ENCODE peak calls at places on chromosomes 16 and 17, in nine cellular contexts. One of them, this sample, is unnamed.

GRCh38 chr16:5500526-5500925 is 402.9 kb upstream of the EEF2KMT start:
- DNase-seq in mesendoderm: no peak
- DNase-seq in effector memory CD8-positive, alpha-beta T cell: no peak
- DNase-seq in sigmoid colon: no peak
- DNase-seq in KG1: no peak
- DNase-seq in ACHN: no peak
- DNase-seq in NCI-H1417: no peak
- DNase-seq in brain microvascular endothelial cell: no peak
- DNase-seq in uterus: no peak
- DNase-seq in this sample: no peak

GRCh38 chr16:89922884-89923639 is at the start of gene TUBB3:
- DNase-seq in mesendoderm: peak; percentile 87
- DNase-seq in effector memory CD8-positive, alpha-beta T cell: no peak
- DNase-seq in sigmoid colon: no peak
- DNase-seq in KG1: no peak
- DNase-seq in ACHN: peak; percentile 91
- DNase-seq in NCI-H1417: peak; percentile 84
- DNase-seq in brain microvascular endothelial cell: peak; percentile 72
- DNase-seq in uterus: peak; percentile 56
- DNase-seq in this sample: no peak

GRCh38 chr16:19753815-19754643 is 36.0 kb downstream of the IQCK start:
- DNase-seq in mesendoderm: peak; percentile 24
- DNase-seq in effector memory CD8-positive, alpha-beta T cell: no peak
- DNase-seq in sigmoid colon: no peak
- DNase-seq in KG1: no peak
- DNase-seq in ACHN: no peak
- DNase-seq in NCI-H1417: no peak
- DNase-seq in brain microvascular endothelial cell: peak; percentile 49
- DNase-seq in uterus: no peak
- DNase-seq in this sample: no peak

GRCh38 chr16:53915452-53916160 is 211.7 kb downstream of the FTO start:
- DNase-seq in mesendoderm: no peak
- DNase-seq in effector memory CD8-positive, alpha-beta T cell: no peak
- DNase-seq in sigmoid colon: no peak
- DNase-seq in KG1: no peak
- DNase-seq in ACHN: no peak
- DNase-seq in NCI-H1417: no peak
- DNase-seq in brain microvascular endothelial cell: no peak
- DNase-seq in uterus: no peak
- DNase-seq in this sample: no peak

GRCh38 chr17:38357488-38358123 is 6.0 kb downstream of the SOCS7 start:
- DNase-seq in mesendoderm: no peak
- DNase-seq in effector memory CD8-positive, alpha-beta T cell: no peak
- DNase-seq in sigmoid colon: peak; percentile 71
- DNase-seq in KG1: no peak
- DNase-seq in ACHN: no peak
- DNase-seq in NCI-H1417: no peak
- DNase-seq in brain microvascular endothelial cell: no peak
- DNase-seq in uterus: no peak
- DNase-seq in this sample: no peak

GRCh38 chr17:73595068-73595865 is 49.0 kb downstream of the SDK2 start:
- DNase-seq in mesendoderm: peak; percentile 44
- DNase-seq in effector memory CD8-positive, alpha-beta T cell: no peak
- DNase-seq in sigmoid colon: no peak
- DNase-seq in KG1: no peak
- DNase-seq in ACHN: peak; percentile 8
- DNase-seq in NCI-H1417: no peak
- DNase-seq in brain microvascular endothelial cell: no peak
- DNase-seq in uterus: no peak
- DNase-seq in this sample: no peak

GRCh38 chr16:80599466-80599865 is 58.7 kb downstream of the DYNLRB2 start:
- DNase-seq in mesendoderm: no peak
- DNase-seq in effector memory CD8-positive, alpha-beta T cell: no peak
- DNase-seq in sigmoid colon: no peak
- DNase-seq in KG1: no peak
- DNase-seq in ACHN: peak; percentile 31
- DNase-seq in NCI-H1417: no peak
- DNase-seq in brain microvascular endothelial cell: peak; percentile 43
- DNase-seq in uterus: no peak
- DNase-seq in this sample: no peak

GRCh38 chr17:27207073-27207511 is 86.8 kb upstream of the WSB1 start:
- DNase-seq in mesendoderm: no peak
- DNase-seq in effector memory CD8-positive, alpha-beta T cell: no peak
- DNase-seq in sigmoid colon: no peak
- DNase-seq in KG1: no peak
- DNase-seq in ACHN: peak; percentile 62
- DNase-seq in NCI-H1417: no peak
- DNase-seq in brain microvascular endothelial cell: peak; percentile 66
- DNase-seq in uterus: no peak
- DNase-seq in this sample: no peak

GRCh38 chr16:23945243-23945642 is 109.5 kb downstream of the PRKCB start:
- DNase-seq in mesendoderm: no peak
- DNase-seq in effector memory CD8-positive, alpha-beta T cell: no peak
- DNase-seq in sigmoid colon: no peak
- DNase-seq in KG1: no peak
- DNase-seq in ACHN: no peak
- DNase-seq in NCI-H1417: no peak
- DNase-seq in brain microvascular endothelial cell: no peak
- DNase-seq in uterus: no peak
- DNase-seq in this sample: no peak

GRCh38 chr17:2283302-2283701 is 20.3 kb downstream of the SMG6 start:
- DNase-seq in mesendoderm: no peak
- DNase-seq in effector memory CD8-positive, alpha-beta T cell: no peak
- DNase-seq in sigmoid colon: no peak
- DNase-seq in KG1: no peak
- DNase-seq in ACHN: no peak
- DNase-seq in NCI-H1417: no peak
- DNase-seq in brain microvascular endothelial cell: no peak
- DNase-seq in uterus: no peak
- DNase-seq in this sample: no peak

GRCh38 chr16:67277294-67277998 is 1.9 kb upstream of the PLEKHG4 start:
- DNase-seq in mesendoderm: peak; percentile 33
- DNase-seq in effector memory CD8-positive, alpha-beta T cell: no peak
- DNase-seq in sigmoid colon: peak; percentile 74
- DNase-seq in KG1: no peak
- DNase-seq in ACHN: peak; percentile 100
- DNase-seq in NCI-H1417: no peak
- DNase-seq in brain microvascular endothelial cell: peak; percentile 98
- DNase-seq in uterus: peak; percentile 69
- DNase-seq in this sample: no peak

GRCh38 chr16:56300901-56301351 is 109.6 kb downstream of the GNAO1 start:
- DNase-seq in mesendoderm: peak; percentile 18
- DNase-seq in effector memory CD8-positive, alpha-beta T cell: no peak
- DNase-seq in sigmoid colon: no peak
- DNase-seq in KG1: no peak
- DNase-seq in ACHN: no peak
- DNase-seq in NCI-H1417: no peak
- DNase-seq in brain microvascular endothelial cell: peak; percentile 2
- DNase-seq in uterus: no peak
- DNase-seq in this sample: no peak

GRCh38 chr17:15659663-15660062 is 24.4 kb downstream of the TRIM16 start:
- DNase-seq in mesendoderm: peak; percentile 92
- DNase-seq in effector memory CD8-positive, alpha-beta T cell: no peak
- DNase-seq in sigmoid colon: no peak
- DNase-seq in KG1: no peak
- DNase-seq in ACHN: peak; percentile 67
- DNase-seq in NCI-H1417: no peak
- DNase-seq in brain microvascular endothelial cell: no peak
- DNase-seq in uterus: no peak
- DNase-seq in this sample: no peak

GRCh38 chr17:9332164-9332527 is 243.5 kb downstream of the STX8 start:
- DNase-seq in mesendoderm: no peak
- DNase-seq in effector memory CD8-positive, alpha-beta T cell: no peak
- DNase-seq in sigmoid colon: no peak
- DNase-seq in KG1: no peak
- DNase-seq in ACHN: no peak
- DNase-seq in NCI-H1417: no peak
- DNase-seq in brain microvascular endothelial cell: no peak
- DNase-seq in uterus: no peak
- DNase-seq in this sample: no peak

GRCh38 chr17:80970044-80970761 is 21.4 kb upstream of the CHMP6 start:
- DNase-seq in mesendoderm: peak; percentile 36
- DNase-seq in effector memory CD8-positive, alpha-beta T cell: peak; percentile 34
- DNase-seq in sigmoid colon: peak; percentile 88
- DNase-seq in KG1: no peak
- DNase-seq in ACHN: peak; percentile 42
- DNase-seq in NCI-H1417: peak; percentile 24
- DNase-seq in brain microvascular endothelial cell: no peak
- DNase-seq in uterus: peak; percentile 65
- DNase-seq in this sample: peak; percentile 33

GRCh38 chr17:75475851-75476250 is 19.4 kb downstream of the TMEM94 start:
- DNase-seq in mesendoderm: no peak
- DNase-seq in effector memory CD8-positive, alpha-beta T cell: no peak
- DNase-seq in sigmoid colon: no peak
- DNase-seq in KG1: no peak
- DNase-seq in ACHN: no peak
- DNase-seq in NCI-H1417: no peak
- DNase-seq in brain microvascular endothelial cell: no peak
- DNase-seq in uterus: peak; percentile 49
- DNase-seq in this sample: no peak

GRCh38 chr17:43880420-43880991 is 26.8 kb downstream of the MPP2 start:
- DNase-seq in mesendoderm: peak; percentile 55
- DNase-seq in effector memory CD8-positive, alpha-beta T cell: peak; percentile 37
- DNase-seq in sigmoid colon: no peak
- DNase-seq in KG1: no peak
- DNase-seq in ACHN: peak; percentile 72
- DNase-seq in NCI-H1417: peak; percentile 24
- DNase-seq in brain microvascular endothelial cell: no peak
- DNase-seq in uterus: no peak
- DNase-seq in this sample: peak; percentile 23

GRCh38 chr16:55261301-55261700 is 62.7 kb upstream of the IRX6 start:
- DNase-seq in mesendoderm: no peak
- DNase-seq in effector memory CD8-positive, alpha-beta T cell: no peak
- DNase-seq in sigmoid colon: no peak
- DNase-seq in KG1: no peak
- DNase-seq in ACHN: no peak
- DNase-seq in NCI-H1417: no peak
- DNase-seq in brain microvascular endothelial cell: no peak
- DNase-seq in uterus: no peak
- DNase-seq in this sample: no peak

GRCh38 chr17:64491034-64491860 is 5.6 kb downstream of the POLG2 start:
- DNase-seq in mesendoderm: peak; percentile 42
- DNase-seq in effector memory CD8-positive, alpha-beta T cell: peak; percentile 46
- DNase-seq in sigmoid colon: no peak
- DNase-seq in KG1: peak; percentile 31
- DNase-seq in ACHN: peak; percentile 59
- DNase-seq in NCI-H1417: no peak
- DNase-seq in brain microvascular endothelial cell: peak; percentile 52
- DNase-seq in uterus: no peak
- DNase-seq in this sample: peak; percentile 32

GRCh38 chr16:70689970-70690905 is 4.4 kb upstream of the MTSS2 start:
- DNase-seq in mesendoderm: no peak
- DNase-seq in effector memory CD8-positive, alpha-beta T cell: no peak
- DNase-seq in sigmoid colon: no peak
- DNase-seq in KG1: no peak
- DNase-seq in ACHN: no peak
- DNase-seq in NCI-H1417: no peak
- DNase-seq in brain microvascular endothelial cell: no peak
- DNase-seq in uterus: no peak
- DNase-seq in this sample: no peak

GRCh38 chr16:69115361-69115760 is 9.9 kb downstream of the HAS3 start:
- DNase-seq in mesendoderm: no peak
- DNase-seq in effector memory CD8-positive, alpha-beta T cell: no peak
- DNase-seq in sigmoid colon: peak; percentile 14
- DNase-seq in KG1: no peak
- DNase-seq in ACHN: no peak
- DNase-seq in NCI-H1417: no peak
- DNase-seq in brain microvascular endothelial cell: no peak
- DNase-seq in uterus: no peak
- DNase-seq in this sample: no peak

GRCh38 chr16:8572919-8573724 is 17.2 kb downstream of the TMEM114 start:
- DNase-seq in mesendoderm: peak; percentile 84
- DNase-seq in effector memory CD8-positive, alpha-beta T cell: no peak
- DNase-seq in sigmoid colon: no peak
- DNase-seq in KG1: no peak
- DNase-seq in ACHN: peak; percentile 33
- DNase-seq in NCI-H1417: no peak
- DNase-seq in brain microvascular endothelial cell: peak; percentile 22
- DNase-seq in uterus: no peak
- DNase-seq in this sample: no peak

GRCh38 chr16:85860413-85861094 is 38.4 kb upstream of the IRF8 start:
- DNase-seq in mesendoderm: no peak
- DNase-seq in effector memory CD8-positive, alpha-beta T cell: no peak
- DNase-seq in sigmoid colon: no peak
- DNase-seq in KG1: no peak
- DNase-seq in ACHN: no peak
- DNase-seq in NCI-H1417: no peak
- DNase-seq in brain microvascular endothelial cell: no peak
- DNase-seq in uterus: no peak
- DNase-seq in this sample: no peak

GRCh38 chr16:60642956-60643355 is 1393.3 kb downstream of the CDH8 start:
- DNase-seq in mesendoderm: peak; percentile 8
- DNase-seq in effector memory CD8-positive, alpha-beta T cell: no peak
- DNase-seq in sigmoid colon: no peak
- DNase-seq in KG1: no peak
- DNase-seq in ACHN: no peak
- DNase-seq in NCI-H1417: no peak
- DNase-seq in brain microvascular endothelial cell: no peak
- DNase-seq in uterus: no peak
- DNase-seq in this sample: no peak

GRCh38 chr17:42980274-42980765 is at the start of gene RUNDC1:
- DNase-seq in mesendoderm: peak; percentile 92
- DNase-seq in effector memory CD8-positive, alpha-beta T cell: peak; percentile 84
- DNase-seq in sigmoid colon: peak; percentile 95
- DNase-seq in KG1: peak; percentile 83
- DNase-seq in ACHN: peak; percentile 93
- DNase-seq in NCI-H1417: peak; percentile 96
- DNase-seq in brain microvascular endothelial cell: peak; percentile 82
- DNase-seq in uterus: peak; percentile 89
- DNase-seq in this sample: peak; percentile 85

GRCh38 chr17:57622327-57622885 is 122.7 kb downstream of the CCDC182 start:
- DNase-seq in mesendoderm: no peak
- DNase-seq in effector memory CD8-positive, alpha-beta T cell: no peak
- DNase-seq in sigmoid colon: no peak
- DNase-seq in KG1: no peak
- DNase-seq in ACHN: no peak
- DNase-seq in NCI-H1417: no peak
- DNase-seq in brain microvascular endothelial cell: no peak
- DNase-seq in uterus: no peak
- DNase-seq in this sample: no peak

GRCh38 chr16:30953511-30954124 is 3.9 kb upstream of the SETD1A start:
- DNase-seq in mesendoderm: peak; percentile 95
- DNase-seq in effector memory CD8-positive, alpha-beta T cell: peak; percentile 54
- DNase-seq in sigmoid colon: peak; percentile 76
- DNase-seq in KG1: peak; percentile 59
- DNase-seq in ACHN: peak; percentile 82
- DNase-seq in NCI-H1417: peak; percentile 37
- DNase-seq in brain microvascular endothelial cell: peak; percentile 67
- DNase-seq in uterus: peak; percentile 54
- DNase-seq in this sample: peak; percentile 48

GRCh38 chr17:65564793-65565192 is 3.3 kb upstream of the AXIN2 start:
- DNase-seq in mesendoderm: no peak
- DNase-seq in effector memory CD8-positive, alpha-beta T cell: no peak
- DNase-seq in sigmoid colon: peak; percentile 84
- DNase-seq in KG1: no peak
- DNase-seq in ACHN: no peak
- DNase-seq in NCI-H1417: peak; percentile 55
- DNase-seq in brain microvascular endothelial cell: no peak
- DNase-seq in uterus: peak; percentile 72
- DNase-seq in this sample: no peak

GRCh38 chr17:29973005-29973404 is 31.6 kb downstream of the EFCAB5 start:
- DNase-seq in mesendoderm: no peak
- DNase-seq in effector memory CD8-positive, alpha-beta T cell: no peak
- DNase-seq in sigmoid colon: no peak
- DNase-seq in KG1: no peak
- DNase-seq in ACHN: no peak
- DNase-seq in NCI-H1417: no peak
- DNase-seq in brain microvascular endothelial cell: no peak
- DNase-seq in uterus: no peak
- DNase-seq in this sample: no peak

GRCh38 chr16:21650517-21650916 is 1.9 kb downstream of the IGSF6 start:
- DNase-seq in mesendoderm: no peak
- DNase-seq in effector memory CD8-positive, alpha-beta T cell: no peak
- DNase-seq in sigmoid colon: no peak
- DNase-seq in KG1: peak; percentile 54
- DNase-seq in ACHN: no peak
- DNase-seq in NCI-H1417: no peak
- DNase-seq in brain microvascular endothelial cell: no peak
- DNase-seq in uterus: no peak
- DNase-seq in this sample: no peak

GRCh38 chr16:88818610-88818874 is 6.8 kb upstream of the APRT start:
- DNase-seq in mesendoderm: no peak
- DNase-seq in effector memory CD8-positive, alpha-beta T cell: no peak
- DNase-seq in sigmoid colon: no peak
- DNase-seq in KG1: no peak
- DNase-seq in ACHN: no peak
- DNase-seq in NCI-H1417: no peak
- DNase-seq in brain microvascular endothelial cell: no peak
- DNase-seq in uterus: no peak
- DNase-seq in this sample: no peak